ENCODE peak calls at places on chromosomes 4 and X, in four cellular contexts. Z is HepG2, F is K562, O is GM12878. M is an unnamed sample.

GRCh38 chr4:148067307-148067916 is 335.5 kb downstream of the ARHGAP10 start:
- DNase-seq in Z (no peak), F (no peak), O (no peak), M (no peak)

GRCh38 chrX:150465856-150466775 is 102.3 kb upstream of the MTM1 start:
- DNase-seq in Z (no peak), O (no peak), F (no peak), M (no peak)

GRCh38 chrX:20595928-20596550 is 329.3 kb upstream of the RPS6KA3 start:
- DNase-seq in Z (no peak), O (no peak), F (no peak), M (no peak)

GRCh38 chr4:46329118-46329976 is 60.6 kb downstream of the GABRA2 start:
- DNase-seq in F (peak), Z (peak), O (no peak), M (peak)

GRCh38 chrX:107507744-107508117 is 58.3 kb downstream of the FRMPD3 start:
- DNase-seq in Z (no peak), F (no peak), O (no peak), M (no peak)

GRCh38 chrX:70454441-70455365 is 10.1 kb downstream of the DLG3 start:
- DNase-seq in Z (peak), F (peak), O (no peak), M (peak)

GRCh38 chr4:110154586-110154985 is 43.8 kb downstream of the ELOVL6 start:
- DNase-seq in Z (no peak), O (no peak), F (no peak), M (no peak)

GRCh38 chr4:169270810-169271691 is at the start of gene SH3RF1:
- DNase-seq in O (no peak), Z (peak), F (peak), M (peak)

GRCh38 chr4:164212134-164212533 is 541.8 kb upstream of the SMIM31 start:
- DNase-seq in Z (no peak), O (no peak), F (no peak), M (no peak)

GRCh38 chrX:13295841-13296240 is 24.0 kb downstream of the ATXN3L start:
- DNase-seq in F (no peak), O (no peak), Z (no peak), M (no peak)

GRCh38 chr4:106541253-106541652 is 172.7 kb upstream of the GIMD1 start:
- DNase-seq in O (no peak), F (no peak), Z (no peak), M (no peak)
- TF ChIP-seq NFIC in O (no peak), F (no peak), Z (no peak), M (peak)

DNA sequence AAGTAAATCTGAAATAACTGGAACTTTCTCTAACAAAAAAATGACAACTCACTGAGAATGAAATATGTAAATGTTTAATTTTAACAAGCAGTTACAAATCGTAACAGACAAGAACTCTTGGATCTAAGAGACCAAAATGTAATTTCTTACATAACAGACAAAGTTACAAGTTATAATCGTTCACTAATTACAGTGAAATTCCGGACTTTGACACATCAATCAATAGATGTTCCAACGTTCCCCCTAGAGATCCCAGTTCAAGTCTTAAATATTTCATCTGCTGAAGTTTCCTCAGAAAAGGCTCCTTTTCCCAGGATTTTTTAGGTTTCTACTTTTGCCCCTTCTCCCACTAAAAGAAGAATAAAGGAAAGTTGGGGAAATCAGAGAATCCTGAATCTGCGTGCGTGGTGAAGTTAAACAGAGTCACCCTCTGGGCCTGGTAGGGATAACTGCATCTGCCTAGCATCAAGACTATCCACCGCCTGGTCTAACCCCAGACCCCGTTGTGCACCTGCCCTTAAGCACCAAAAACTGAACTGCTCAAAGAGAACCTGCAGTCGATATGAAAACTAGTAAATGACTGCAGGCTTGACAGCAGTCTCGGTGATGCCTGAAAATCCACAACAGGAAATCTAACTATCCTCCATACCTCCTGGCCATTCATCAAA is 2.3 kb downstream of the IRF2 start:
- DNase-seq in F (no peak), O (no peak), Z (no peak), M (peak)
- TF ChIP-seq NFIC in F (no peak), O (no peak), Z (no peak), M (no peak)

GRCh38 chr4:168124008-168124641 is 31.8 kb downstream of the ANXA10 start:
- DNase-seq in O (no peak), F (no peak), Z (no peak), M (no peak)
- TF ChIP-seq NFIC in O (no peak), F (no peak), Z (no peak), M (no peak)

GRCh38 chrX:109199726-109200125 is 282.2 kb downstream of the GUCY2F start:
- DNase-seq in Z (no peak), O (no peak), F (no peak), M (no peak)
- TF ChIP-seq NFIC in Z (no peak), O (no peak), F (no peak), M (no peak)

GRCh38 chr4:47612116-47613023 is 127.3 kb downstream of the ATP10D start:
- DNase-seq in O (no peak), F (no peak), Z (no peak), M (no peak)
- TF ChIP-seq NFIC in O (no peak), F (no peak), Z (no peak), M (peak)

GRCh38 chr4:139453371-139454110 is 380 bp upstream of the RAB33B start:
- DNase-seq in Z (peak), O (peak), F (peak), M (peak)

GRCh38 chr4:139452000-139452399 is 1.9 kb upstream of the RAB33B start:
- DNase-seq in O (no peak), F (no peak), Z (no peak), M (no peak)

GRCh38 chr4:139454111-139454600 is at the start of gene RAB33B:
- DNase-seq in Z (no peak), O (no peak), F (no peak), M (no peak)

GRCh38 chr4:139454646-139455045 is 725 bp downstream of the RAB33B start:
- DNase-seq in O (no peak), Z (no peak), F (no peak), M (no peak)

DNA sequence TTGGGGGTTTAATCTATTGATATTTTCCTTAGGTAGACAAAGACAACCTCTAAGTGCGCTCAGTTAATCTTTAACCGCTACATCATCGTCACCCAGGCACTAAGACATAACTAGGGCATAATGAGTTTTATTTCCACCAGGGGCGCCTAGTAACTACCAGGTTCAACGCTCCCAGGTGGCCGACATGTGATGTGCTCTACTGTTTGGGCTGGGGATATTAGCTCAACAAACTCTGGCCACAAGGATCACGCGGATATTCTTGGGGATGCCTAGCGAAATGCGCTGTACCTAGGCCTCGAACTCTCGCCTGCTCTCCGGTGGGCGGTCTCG is 915 bp upstream of the RAB33B start:
- DNase-seq in Z (peak), O (peak), F (no peak), M (no peak)
- TF ChIP-seq NFIC in Z (no peak), O (no peak), F (no peak), M (no peak)

GRCh38 chr4:27819261-27819660 is 958.6 kb downstream of the STIM2 start:
- DNase-seq in F (no peak), Z (no peak), O (no peak), M (no peak)
- TF ChIP-seq NFIC in F (no peak), Z (no peak), O (no peak), M (no peak)

DNA sequence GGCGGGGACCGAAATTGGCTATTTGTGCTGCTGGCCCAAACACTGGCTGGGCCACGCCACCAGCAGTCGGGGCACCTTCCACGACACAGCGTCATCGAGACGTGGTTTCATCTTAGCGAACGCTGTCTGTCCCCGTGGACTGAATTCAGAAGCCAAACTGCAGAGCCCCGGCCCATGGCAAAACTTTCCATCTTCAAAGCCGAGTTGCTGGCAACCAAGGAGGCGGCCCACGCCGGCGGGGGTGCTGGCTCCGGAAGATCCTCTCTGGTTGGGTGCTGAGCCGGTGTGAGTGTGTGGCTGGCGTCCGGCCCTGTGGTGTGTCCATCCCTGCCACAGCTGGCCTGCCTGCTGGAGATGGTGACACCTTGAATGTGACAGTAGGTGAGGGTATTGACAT is 96.6 kb upstream of the ADRA2C start:
- DNase-seq in O (no peak), F (no peak), Z (no peak), M (no peak)
- TF ChIP-seq NFIC in O (no peak), F (no peak), Z (no peak), M (no peak)